ENCODE peak calls at places on chromosomes 6 and 20, in four cellular contexts. One of them, this sample, is unnamed.

GRCh38 chr6:92922216-92922806 is 497.0 kb downstream of the EPHA7 start:
- DNase-seq in DMS153: no peak
- DNase-seq in AG10803: no peak
- DNase-seq in NCI-H2081: no peak
- DNase-seq in this sample: no peak

GRCh38 chr20:48784273-48784641 is 43.5 kb downstream of the PREX1 start:
- DNase-seq in DMS153: no peak
- DNase-seq in AG10803: no peak
- DNase-seq in NCI-H2081: no peak
- DNase-seq in this sample: no peak

GRCh38 chr6:49551126-49551865 is 828 bp downstream of the C6orf141 start:
- DNase-seq in DMS153: no peak
- DNase-seq in AG10803: peak
- DNase-seq in NCI-H2081: no peak
- DNase-seq in this sample: peak

GRCh38 chr20:33770005-33770404 is 38.2 kb downstream of the ZNF341 start:
- DNase-seq in DMS153: no peak
- DNase-seq in AG10803: no peak
- DNase-seq in NCI-H2081: no peak
- DNase-seq in this sample: no peak

GRCh38 chr6:111843347-111844147 is 29.7 kb downstream of the FYN start:
- DNase-seq in DMS153: no peak
- DNase-seq in AG10803: no peak
- DNase-seq in NCI-H2081: no peak
- DNase-seq in this sample: no peak

GRCh38 chr6:160312900-160313299 is 35.3 kb upstream of the SLC22A3 start:
- DNase-seq in DMS153: no peak
- DNase-seq in AG10803: no peak
- DNase-seq in NCI-H2081: no peak
- DNase-seq in this sample: no peak

GRCh38 chr20:43040427-43040826 is 149.3 kb downstream of the PTPRT start:
- DNase-seq in DMS153: no peak
- DNase-seq in AG10803: no peak
- DNase-seq in NCI-H2081: no peak
- DNase-seq in this sample: no peak

GRCh38 chr20:50248104-50248631 is 57.5 kb downstream of the CEBPB start:
- DNase-seq in DMS153: no peak
- DNase-seq in AG10803: peak
- DNase-seq in NCI-H2081: no peak
- DNase-seq in this sample: no peak

GRCh38 chr6:7546832-7547714 is 5.6 kb downstream of the DSP start:
- DNase-seq in DMS153: no peak
- DNase-seq in AG10803: no peak
- DNase-seq in NCI-H2081: no peak
- DNase-seq in this sample: no peak

GRCh38 chr6:46191961-46192360 is 21.2 kb upstream of the ENPP5 start:
- DNase-seq in DMS153: no peak
- DNase-seq in AG10803: peak
- DNase-seq in NCI-H2081: no peak
- DNase-seq in this sample: no peak

GRCh38 chr20:7199867-7200266 is 432.4 kb downstream of the BMP2 start:
- DNase-seq in DMS153: no peak
- DNase-seq in AG10803: no peak
- DNase-seq in NCI-H2081: no peak
- DNase-seq in this sample: no peak

GRCh38 chr20:6559791-6560190 is 207.7 kb upstream of the BMP2 start:
- DNase-seq in DMS153: no peak
- DNase-seq in AG10803: no peak
- DNase-seq in NCI-H2081: no peak
- DNase-seq in this sample: no peak

GRCh38 chr6:37600287-37600916 is 97.3 kb downstream of the MDGA1 start:
- DNase-seq in DMS153: no peak
- DNase-seq in AG10803: no peak
- DNase-seq in NCI-H2081: no peak
- DNase-seq in this sample: no peak

GRCh38 chr6:142783499-142783898 is 161.5 kb downstream of the HIVEP2 start:
- DNase-seq in DMS153: no peak
- DNase-seq in AG10803: peak
- DNase-seq in NCI-H2081: no peak
- DNase-seq in this sample: no peak

GRCh38 chr20:36941403-36941835 is 10.1 kb downstream of the SAMHD1 start:
- DNase-seq in DMS153: no peak
- DNase-seq in AG10803: no peak
- DNase-seq in NCI-H2081: no peak
- DNase-seq in this sample: peak

GRCh38 chr6:1316482-1317220 is 4.8 kb downstream of the FOXQ1 start:
- DNase-seq in DMS153: no peak
- DNase-seq in AG10803: no peak
- DNase-seq in NCI-H2081: no peak
- DNase-seq in this sample: peak

GRCh38 chr20:23086056-23086551 is at the start of gene CD93:
- DNase-seq in DMS153: no peak
- DNase-seq in AG10803: no peak
- DNase-seq in NCI-H2081: no peak
- DNase-seq in this sample: peak

GRCh38 chr20:58811334-58811733 is 39.4 kb downstream of the GNAS-AS1 start:
- DNase-seq in DMS153: no peak
- DNase-seq in AG10803: no peak
- DNase-seq in NCI-H2081: no peak
- DNase-seq in this sample: no peak

GRCh38 chr6:148508401-148509151 is 165.9 kb downstream of the SASH1 start:
- DNase-seq in DMS153: no peak
- DNase-seq in AG10803: peak
- DNase-seq in NCI-H2081: no peak
- DNase-seq in this sample: peak

GRCh38 chr6:163014736-163015135 is 287.0 kb downstream of the PACRG start:
- DNase-seq in DMS153: no peak
- DNase-seq in AG10803: peak
- DNase-seq in NCI-H2081: no peak
- DNase-seq in this sample: no peak

GRCh38 chr6:158536084-158536890 is 23.6 kb upstream of the TMEM181 start:
- DNase-seq in DMS153: peak
- DNase-seq in AG10803: peak
- DNase-seq in NCI-H2081: peak
- DNase-seq in this sample: peak

GRCh38 chr6:135789375-135789774 is 62.1 kb upstream of the PDE7B start:
- DNase-seq in DMS153: no peak
- DNase-seq in AG10803: no peak
- DNase-seq in NCI-H2081: no peak
- DNase-seq in this sample: no peak

GRCh38 chr6:139881251-139881650 is 506.8 kb upstream of the CITED2 start:
- DNase-seq in DMS153: peak
- DNase-seq in AG10803: no peak
- DNase-seq in NCI-H2081: no peak
- DNase-seq in this sample: no peak

GRCh38 chr6:7650876-7651275 is 60.9 kb downstream of the SNRNP48 start:
- DNase-seq in DMS153: no peak
- DNase-seq in AG10803: peak
- DNase-seq in NCI-H2081: no peak
- DNase-seq in this sample: no peak

GRCh38 chr20:33896509-33896908 is 85.4 kb downstream of the CHMP4B start:
- DNase-seq in DMS153: no peak
- DNase-seq in AG10803: peak
- DNase-seq in NCI-H2081: no peak
- DNase-seq in this sample: no peak

GRCh38 chr20:47304287-47304686 is 52.2 kb downstream of the ZMYND8 start:
- DNase-seq in DMS153: peak
- DNase-seq in AG10803: peak
- DNase-seq in NCI-H2081: peak
- DNase-seq in this sample: peak

GRCh38 chr6:12233693-12234551 is 56.2 kb upstream of the EDN1 start:
- DNase-seq in DMS153: peak
- DNase-seq in AG10803: peak
- DNase-seq in NCI-H2081: peak
- DNase-seq in this sample: peak

GRCh38 chr20:38043512-38044300 is 10.2 kb downstream of the RPRD1B start:
- DNase-seq in DMS153: no peak
- DNase-seq in AG10803: peak
- DNase-seq in NCI-H2081: no peak
- DNase-seq in this sample: peak

GRCh38 chr6:84137051-84137375 is 90.4 kb downstream of the CEP162 start:
- DNase-seq in DMS153: no peak
- DNase-seq in AG10803: no peak
- DNase-seq in NCI-H2081: peak
- DNase-seq in this sample: peak

GRCh38 chr6:48490658-48491057 is 379.7 kb upstream of the PTCHD4 start:
- DNase-seq in DMS153: no peak
- DNase-seq in AG10803: no peak
- DNase-seq in NCI-H2081: no peak
- DNase-seq in this sample: no peak

GRCh38 chr6:15268130-15268908 is 22.4 kb downstream of the JARID2 start:
- DNase-seq in DMS153: no peak
- DNase-seq in AG10803: no peak
- DNase-seq in NCI-H2081: no peak
- DNase-seq in this sample: peak

GRCh38 chr6:13383280-13384163 is 55.2 kb upstream of the TBC1D7 start:
- DNase-seq in DMS153: peak
- DNase-seq in AG10803: peak
- DNase-seq in NCI-H2081: no peak
- DNase-seq in this sample: peak

GRCh38 chr20:18258126-18258860 is 30.0 kb upstream of the ZNF133 start:
- DNase-seq in DMS153: no peak
- DNase-seq in AG10803: no peak
- DNase-seq in NCI-H2081: no peak
- DNase-seq in this sample: peak

GRCh38 chr6:21396313-21396712 is 197.2 kb upstream of the SOX4 start:
- DNase-seq in DMS153: no peak
- DNase-seq in AG10803: peak
- DNase-seq in NCI-H2081: no peak
- DNase-seq in this sample: no peak

GRCh38 chr6:68279793-68280557 is 355.1 kb upstream of the ADGRB3 start:
- DNase-seq in DMS153: no peak
- DNase-seq in AG10803: no peak
- DNase-seq in NCI-H2081: no peak
- DNase-seq in this sample: no peak

GRCh38 chr6:63904844-63905243 is 269.2 kb downstream of the PHF3 start:
- DNase-seq in DMS153: no peak
- DNase-seq in AG10803: peak
- DNase-seq in NCI-H2081: no peak
- DNase-seq in this sample: peak

GRCh38 chr6:95083506-95083905 is 493.8 kb upstream of the MANEA start:
- DNase-seq in DMS153: no peak
- DNase-seq in AG10803: no peak
- DNase-seq in NCI-H2081: no peak
- DNase-seq in this sample: no peak

GRCh38 chr6:49552596-49552995 is 2.1 kb downstream of the C6orf141 start:
- DNase-seq in DMS153: no peak
- DNase-seq in AG10803: no peak
- DNase-seq in NCI-H2081: no peak
- DNase-seq in this sample: no peak

This sample was measured in dermis blood vessel endothelial cell.